ENCODE peak calls at places on chromosomes 2 and 18, in four cellular contexts. Z is pancreas, A is IMR-90, C is bronchial epithelial cell. W is an unnamed sample.
A peak's percentile ranks its signal among the peaks of the same experiment; 100 is the strongest.

GRCh38 chr18:70659026-70659726 is 370.3 kb downstream of the SOCS6 start:
- DNase-seq in C (no peak), A (peak; percentile 7), Z (no peak), W (no peak)

GRCh38 chr2:11863513-11864328 is 117.3 kb downstream of the LPIN1 start:
- DNase-seq in Z (peak; percentile 72), C (peak; percentile 80), A (peak; percentile 82), W (peak; percentile 83)

GRCh38 chr2:154263206-154263605 is 391.5 kb downstream of the GALNT13 start:
- DNase-seq in A (no peak), Z (no peak), C (peak; percentile 71), W (no peak)

GRCh38 chr2:164773635-164774034 is 68.0 kb downstream of the COBLL1 start:
- DNase-seq in Z (no peak), C (no peak), A (no peak), W (no peak)

GRCh38 chr2:86396304-86396785 is 44.8 kb upstream of the KDM3A start:
- DNase-seq in C (peak; percentile 57), A (peak; percentile 20), Z (peak; percentile 79), W (no peak)

GRCh38 chr2:173652731-173653426 is 298.2 kb downstream of the CDCA7 start:
- DNase-seq in C (peak; percentile 99), Z (no peak), A (peak; percentile 96), W (no peak)

GRCh38 chr18:79528296-79528695 is 132.6 kb downstream of the NFATC1 start:
- DNase-seq in C (no peak), A (no peak), Z (no peak), W (no peak)

GRCh38 chr2:70939001-70939846 is 3.5 kb downstream of the ATP6V1B1 start:
- DNase-seq in A (no peak), Z (no peak), C (no peak), W (no peak)

GRCh38 chr2:38377501-38378258 is 607 bp upstream of the ATL2 start:
- DNase-seq in Z (no peak), C (no peak), A (peak; percentile 75), W (peak; percentile 34)

GRCh38 chr2:105325389-105325963 is 4.1 kb downstream of the TGFBRAP1 start:
- DNase-seq in A (peak; percentile 55), C (no peak), Z (no peak), W (no peak)

GRCh38 chr2:31202833-31203232 is 14.5 kb downstream of the CAPN14 start:
- DNase-seq in A (no peak), C (no peak), Z (no peak), W (no peak)

GRCh38 chr2:234289789-234290188 is 207.1 kb downstream of the ARL4C start:
- DNase-seq in C (peak; percentile 90), A (peak; percentile 88), Z (no peak), W (no peak)
- TF ChIP-seq CTCF in C (no peak), A (no peak), Z (no peak), W (no peak)

DNA sequence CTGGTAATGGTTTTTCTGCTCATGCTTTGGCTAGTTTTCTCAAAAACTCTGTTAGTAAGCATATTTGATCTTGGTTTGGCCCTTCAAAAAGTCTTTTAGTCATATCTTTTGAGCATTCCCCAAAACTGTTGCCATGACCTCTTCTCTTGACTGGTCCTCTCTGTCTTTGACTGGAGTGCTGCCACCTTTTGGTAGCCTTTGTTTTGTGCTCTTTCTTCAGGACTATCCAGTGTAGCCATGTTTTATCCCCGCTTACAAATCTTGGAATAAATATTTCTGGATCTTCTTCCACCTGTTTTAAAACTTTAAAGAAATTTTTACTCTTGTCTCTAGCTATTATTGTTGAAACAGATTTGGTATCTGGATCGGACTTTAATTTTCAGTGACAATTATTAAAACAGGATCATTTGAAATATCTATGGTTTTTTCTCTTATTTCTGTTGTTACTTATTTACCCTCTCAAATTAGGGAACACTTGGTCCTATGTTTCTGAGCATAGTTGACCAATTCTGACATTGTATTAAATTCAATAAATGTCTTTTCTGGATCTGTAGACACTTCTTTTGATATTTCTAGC is 965 bp upstream of the ELOA2 start:
- DNase-seq in C (peak; percentile 34), Z (no peak), A (peak; percentile 28), W (no peak)
- TF ChIP-seq CTCF in C (peak; percentile 43), Z (no peak), A (peak; percentile 39), W (no peak)

GRCh38 chr2:133415210-133415876 is 152.9 kb downstream of the NCKAP5 start:
- DNase-seq in A (no peak), Z (no peak), C (no peak), W (no peak)

GRCh38 chr2:133412637-133413164 is 155.6 kb downstream of the NCKAP5 start:
- DNase-seq in Z (no peak), C (no peak), A (no peak), W (no peak)

GRCh38 chr2:133414486-133415209 is 153.6 kb downstream of the NCKAP5 start:
- DNase-seq in A (peak; percentile 82), C (no peak), Z (no peak), W (no peak)

GRCh38 chr2:133413863-133414262 is 154.4 kb downstream of the NCKAP5 start:
- DNase-seq in A (no peak), Z (no peak), C (no peak), W (no peak)

GRCh38 chr2:133411857-133412256 is 156.4 kb downstream of the NCKAP5 start:
- DNase-seq in Z (no peak), C (no peak), A (no peak), W (no peak)
- TF ChIP-seq CTCF in Z (no peak), C (no peak), A (no peak), W (no peak)

GRCh38 chr18:4455113-4455811 is at the start of gene DLGAP1:
- DNase-seq in A (no peak), Z (peak; percentile 45), C (peak; percentile 4), W (peak; percentile 62)
- TF ChIP-seq CTCF in A (no peak), Z (no peak), C (no peak), W (no peak)

GRCh38 chr2:96143848-96144480 is 1.3 kb downstream of the DUSP2 start:
- DNase-seq in C (no peak), A (no peak), Z (no peak), W (no peak)
- TF ChIP-seq CTCF in C (peak; percentile 51), A (no peak), Z (no peak), W (no peak)

GRCh38 chr2:136801628-136802027 is 36.3 kb downstream of the THSD7B start:
- DNase-seq in A (no peak), Z (no peak), C (no peak), W (no peak)

DNA sequence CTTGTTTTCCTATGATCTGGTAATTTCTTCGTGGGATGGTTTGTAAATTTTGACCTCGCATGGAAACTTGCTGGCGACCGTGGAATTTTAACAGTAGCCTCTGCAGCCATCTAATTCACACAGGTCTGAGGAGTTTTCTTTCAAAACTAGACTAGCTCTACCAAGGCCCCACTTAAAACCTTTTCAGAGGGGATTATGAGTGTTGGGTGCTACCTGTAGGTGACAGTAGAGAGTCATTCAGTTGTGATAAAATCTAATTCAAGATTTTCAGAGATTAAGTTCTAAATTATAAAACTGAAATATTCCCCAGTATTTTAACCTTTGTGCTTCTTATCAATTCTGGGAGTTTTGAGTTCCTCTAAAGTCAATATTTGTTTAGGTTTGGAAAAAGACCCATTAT is 31.0 kb downstream of the THSD7B start:
- DNase-seq in C (no peak), Z (no peak), A (no peak), W (no peak)
- TF ChIP-seq CTCF in C (no peak), Z (no peak), A (no peak), W (no peak)

W was measured in lung.